ENCODE peak calls at places on chromosomes 3 and 15, in four cellular contexts. K is astrocyte of the spinal cord, D is GM12864, E is NB4. O is an unnamed sample.

GRCh38 chr3:187066228-187066995 is 72.9 kb downstream of the RPL39L start:
- DNase-seq in K (peak), D (peak), E (peak), O (peak)

GRCh38 chr15:94403246-94403824 is 172.0 kb downstream of the MCTP2 start:
- DNase-seq in K (no peak), D (no peak), E (no peak), O (no peak)

GRCh38 chr3:177607596-177607995 is 410.3 kb upstream of the TBL1XR1 start:
- DNase-seq in K (no peak), D (no peak), E (no peak), O (no peak)

GRCh38 chr3:172965256-172965655 is 175.8 kb downstream of the SPATA16 start:
- DNase-seq in K (peak), D (no peak), E (no peak), O (no peak)

GRCh38 chr3:170130532-170130931 is 51.0 kb downstream of the PHC3 start:
- DNase-seq in K (no peak), D (no peak), E (peak), O (no peak)

GRCh38 chr3:165749817-165750216 is 87.4 kb downstream of the BCHE start:
- DNase-seq in K (no peak), D (no peak), E (no peak), O (no peak)

GRCh38 chr15:61195116-61196002 is 33.7 kb downstream of the RORA start:
- DNase-seq in K (peak), D (peak), E (peak), O (peak)

GRCh38 chr3:16987141-16987540 is 102.4 kb downstream of the PLCL2 start:
- DNase-seq in K (no peak), D (no peak), E (no peak), O (no peak)

GRCh38 chr3:137110392-137110996 is 152.7 kb downstream of the IL20RB start:
- DNase-seq in K (peak), D (no peak), E (peak), O (peak)

GRCh38 chr3:148006508-148006907 is 597.3 kb downstream of the ZIC1 start:
- DNase-seq in K (peak), D (no peak), E (no peak), O (no peak)

GRCh38 chr15:71822890-71823289 is 12.5 kb downstream of the NR2E3 start:
- DNase-seq in K (no peak), D (no peak), E (no peak), O (no peak)

GRCh38 chr3:38950000-38950399 is 101.7 kb downstream of the SCN11A start:
- DNase-seq in K (no peak), D (no peak), E (no peak), O (no peak)

GRCh38 chr3:119810018-119810435 is 28.1 kb downstream of the NR1I2 start:
- DNase-seq in K (peak), D (peak), E (no peak), O (peak)

GRCh38 chr3:52220380-52221026 is 4.9 kb downstream of the TLR9 start:
- DNase-seq in K (peak), D (no peak), E (peak), O (peak)

GRCh38 chr15:98813956-98814355 is 165.6 kb downstream of the IGF1R start:
- DNase-seq in K (no peak), D (no peak), E (peak), O (no peak)

GRCh38 chr3:189967254-189967865 is 153.3 kb downstream of the P3H2 start:
- DNase-seq in K (peak), D (no peak), E (peak), O (peak)

GRCh38 chr3:177722386-177722785 is 525.1 kb upstream of the TBL1XR1 start:
- DNase-seq in K (no peak), D (no peak), E (no peak), O (no peak)

GRCh38 chr3:114320251-114320650 is 26.4 kb downstream of the TIGIT start:
- DNase-seq in K (no peak), D (no peak), E (no peak), O (no peak)

GRCh38 chr15:93086791-93087190 is 2.2 kb downstream of the RGMA start:
- DNase-seq in K (no peak), D (no peak), E (no peak), O (no peak)
- TF ChIP-seq CTCF in K (no peak), D (no peak), E (no peak), O (no peak)

GRCh38 chr3:157488144-157488543 is 15.1 kb downstream of the VEPH1 start:
- DNase-seq in K (no peak), D (no peak), E (no peak), O (no peak)
- TF ChIP-seq CTCF in K (no peak), D (no peak), E (no peak), O (no peak)

DNA sequence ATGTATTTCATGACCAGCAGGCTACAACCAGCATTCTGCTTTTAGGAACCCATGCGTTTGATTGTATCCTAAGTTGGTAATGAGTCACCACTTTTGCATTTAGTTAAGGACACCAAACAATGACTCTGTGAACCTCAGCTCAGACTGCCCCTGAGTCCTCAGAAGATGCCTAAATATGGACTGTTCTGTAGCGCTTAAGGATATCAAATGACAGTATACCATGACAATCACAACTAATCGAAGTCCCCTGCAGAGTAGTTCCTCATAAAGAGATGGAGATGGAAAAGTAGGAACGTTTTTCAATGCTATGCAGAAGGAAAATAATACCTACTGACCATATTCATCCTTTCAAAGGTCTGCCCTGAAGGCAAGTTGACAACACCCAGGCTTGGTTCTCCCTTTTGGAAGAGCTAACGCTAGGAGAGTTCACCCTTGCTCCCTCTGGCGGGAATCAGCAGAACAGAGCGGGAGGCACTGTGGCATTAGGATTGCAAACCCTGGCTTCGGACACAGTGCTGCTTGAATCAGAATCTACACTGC is 508.6 kb downstream of the FHIT start:
- DNase-seq in K (peak), D (no peak), E (no peak), O (no peak)
- TF ChIP-seq CTCF in K (peak), D (no peak), E (no peak), O (no peak)

DNA sequence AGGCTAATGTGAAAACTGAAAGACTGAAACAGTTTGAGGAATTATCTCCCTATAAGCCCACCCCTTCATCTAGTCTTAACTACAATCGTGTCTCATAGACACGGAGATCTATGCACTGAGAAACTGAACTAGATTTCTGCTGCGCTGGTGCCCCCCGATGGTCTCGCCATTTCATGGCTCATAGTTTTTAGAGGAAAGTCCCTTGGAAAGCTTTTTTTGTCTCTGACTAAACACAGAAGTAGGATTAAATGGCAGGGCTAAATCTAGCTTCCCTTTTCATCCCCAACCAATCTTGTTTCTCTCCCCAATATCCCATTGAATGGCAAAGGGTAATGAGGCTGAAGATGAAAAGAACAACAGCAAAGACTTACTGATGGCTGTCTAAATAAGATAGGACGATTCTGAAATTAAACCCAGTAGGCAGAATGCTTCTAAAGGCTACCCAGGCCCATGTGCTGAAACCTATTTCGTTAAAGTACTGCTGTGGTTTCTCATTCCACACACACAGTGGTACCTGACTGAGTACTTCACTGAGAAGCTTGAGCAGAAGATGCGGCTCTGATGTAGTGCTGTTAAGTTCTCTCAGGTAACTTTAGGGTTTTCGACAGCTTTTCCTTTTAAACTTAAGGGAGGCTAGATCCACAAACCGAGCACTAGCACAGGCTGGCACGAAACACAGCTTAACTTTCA is 142.7 kb downstream of the GADL1 start:
- DNase-seq in K (peak), D (no peak), E (peak), O (peak)
- TF ChIP-seq CTCF in K (peak), D (no peak), E (peak), O (peak)